ENCODE peak calls at places on chromosomes 5 and 9, in ten cellular contexts. One of them, this sample, is unnamed.

GRCh38 chr5:87007737-87008136 is 259.9 kb upstream of the RASA1 start:
- DNase-seq in endothelial cell: no peak
- DNase-seq in progenitor cell of endocrine pancreas: no peak
- DNase-seq in uterus: no peak
- DNase-seq in NB4: no peak
- DNase-seq in mucosa of descending colon: no peak
- DNase-seq in heart left ventricle: no peak
- DNase-seq in WTC11: no peak
- DNase-seq in AG09319: no peak
- DNase-seq in HCT116: no peak
- DNase-seq in this sample: no peak

GRCh38 chr9:96566401-96567202 is 53.0 kb downstream of the CDC14B start:
- DNase-seq in endothelial cell: peak; percentile 44
- DNase-seq in progenitor cell of endocrine pancreas: peak; percentile 49
- DNase-seq in uterus: peak; percentile 65
- DNase-seq in NB4: peak; percentile 82
- DNase-seq in mucosa of descending colon: peak; percentile 90
- DNase-seq in heart left ventricle: peak; percentile 90
- DNase-seq in WTC11: peak; percentile 86
- DNase-seq in AG09319: no peak
- DNase-seq in HCT116: peak; percentile 88
- DNase-seq in this sample: peak; percentile 89

GRCh38 chr9:20242767-20243166 is 379.5 kb downstream of the MLLT3 start:
- DNase-seq in endothelial cell: no peak
- DNase-seq in progenitor cell of endocrine pancreas: no peak
- DNase-seq in uterus: no peak
- DNase-seq in NB4: peak; percentile 23
- DNase-seq in mucosa of descending colon: no peak
- DNase-seq in heart left ventricle: no peak
- DNase-seq in WTC11: no peak
- DNase-seq in AG09319: no peak
- DNase-seq in HCT116: no peak
- DNase-seq in this sample: no peak

GRCh38 chr5:73135021-73135420 is 14.6 kb downstream of the TMEM171 start:
- DNase-seq in endothelial cell: no peak
- DNase-seq in progenitor cell of endocrine pancreas: no peak
- DNase-seq in uterus: no peak
- DNase-seq in NB4: no peak
- DNase-seq in mucosa of descending colon: no peak
- DNase-seq in heart left ventricle: no peak
- DNase-seq in WTC11: no peak
- DNase-seq in AG09319: no peak
- DNase-seq in HCT116: no peak
- DNase-seq in this sample: no peak

GRCh38 chr9:133306242-133307194 is 29.5 kb downstream of the SURF6 start:
- DNase-seq in endothelial cell: no peak
- DNase-seq in progenitor cell of endocrine pancreas: no peak
- DNase-seq in uterus: no peak
- DNase-seq in NB4: peak; percentile 46
- DNase-seq in mucosa of descending colon: no peak
- DNase-seq in heart left ventricle: no peak
- DNase-seq in WTC11: no peak
- DNase-seq in AG09319: no peak
- DNase-seq in HCT116: no peak
- DNase-seq in this sample: no peak

GRCh38 chr5:29161897-29162296 is 2031.6 kb upstream of the CDH6 start:
- DNase-seq in endothelial cell: no peak
- DNase-seq in progenitor cell of endocrine pancreas: no peak
- DNase-seq in uterus: no peak
- DNase-seq in NB4: no peak
- DNase-seq in mucosa of descending colon: no peak
- DNase-seq in heart left ventricle: no peak
- DNase-seq in WTC11: no peak
- DNase-seq in AG09319: no peak
- DNase-seq in HCT116: no peak
- DNase-seq in this sample: no peak

GRCh38 chr9:125541840-125542243 is 165.2 kb downstream of the MAPKAP1 start:
- DNase-seq in endothelial cell: no peak
- DNase-seq in progenitor cell of endocrine pancreas: no peak
- DNase-seq in uterus: no peak
- DNase-seq in NB4: no peak
- DNase-seq in mucosa of descending colon: no peak
- DNase-seq in heart left ventricle: peak; percentile 57
- DNase-seq in WTC11: no peak
- DNase-seq in AG09319: no peak
- DNase-seq in HCT116: no peak
- DNase-seq in this sample: no peak

GRCh38 chr5:775960-776861 is 8.3 kb downstream of the ZDHHC11B start:
- DNase-seq in endothelial cell: no peak
- DNase-seq in progenitor cell of endocrine pancreas: no peak
- DNase-seq in uterus: no peak
- DNase-seq in NB4: no peak
- DNase-seq in mucosa of descending colon: no peak
- DNase-seq in heart left ventricle: no peak
- DNase-seq in WTC11: no peak
- DNase-seq in AG09319: no peak
- DNase-seq in HCT116: no peak
- DNase-seq in this sample: peak; percentile 22

GRCh38 chr5:54742417-54742889 is 224.9 kb downstream of the SNX18 start:
- DNase-seq in endothelial cell: peak; percentile 14
- DNase-seq in progenitor cell of endocrine pancreas: no peak
- DNase-seq in uterus: no peak
- DNase-seq in NB4: no peak
- DNase-seq in mucosa of descending colon: no peak
- DNase-seq in heart left ventricle: peak; percentile 36
- DNase-seq in WTC11: no peak
- DNase-seq in AG09319: no peak
- DNase-seq in HCT116: no peak
- DNase-seq in this sample: no peak
- TF ChIP-seq CTCF in endothelial cell: no peak
- TF ChIP-seq CTCF in progenitor cell of endocrine pancreas: no peak
- TF ChIP-seq CTCF in uterus: no peak
- TF ChIP-seq CTCF in NB4: no peak
- TF ChIP-seq CTCF in mucosa of descending colon: no peak
- TF ChIP-seq CTCF in heart left ventricle: no peak
- TF ChIP-seq CTCF in WTC11: no peak
- TF ChIP-seq CTCF in AG09319: peak; percentile 14
- TF ChIP-seq CTCF in HCT116: no peak
- TF ChIP-seq CTCF in this sample: peak; percentile 24

GRCh38 chr9:75914936-75915335 is 24.5 kb downstream of the PCSK5 start:
- DNase-seq in endothelial cell: no peak
- DNase-seq in progenitor cell of endocrine pancreas: no peak
- DNase-seq in uterus: no peak
- DNase-seq in NB4: no peak
- DNase-seq in mucosa of descending colon: no peak
- DNase-seq in heart left ventricle: no peak
- DNase-seq in WTC11: no peak
- DNase-seq in AG09319: no peak
- DNase-seq in HCT116: no peak
- DNase-seq in this sample: no peak

GRCh38 chr9:75921403-75922127 is 31.1 kb downstream of the PCSK5 start:
- DNase-seq in endothelial cell: no peak
- DNase-seq in progenitor cell of endocrine pancreas: no peak
- DNase-seq in uterus: no peak
- DNase-seq in NB4: no peak
- DNase-seq in mucosa of descending colon: no peak
- DNase-seq in heart left ventricle: no peak
- DNase-seq in WTC11: no peak
- DNase-seq in AG09319: no peak
- DNase-seq in HCT116: no peak
- DNase-seq in this sample: no peak

GRCh38 chr9:75914002-75914401 is 23.5 kb downstream of the PCSK5 start:
- DNase-seq in endothelial cell: no peak
- DNase-seq in progenitor cell of endocrine pancreas: no peak
- DNase-seq in uterus: no peak
- DNase-seq in NB4: no peak
- DNase-seq in mucosa of descending colon: no peak
- DNase-seq in heart left ventricle: no peak
- DNase-seq in WTC11: no peak
- DNase-seq in AG09319: no peak
- DNase-seq in HCT116: no peak
- DNase-seq in this sample: no peak

GRCh38 chr9:75918154-75918553 is 27.7 kb downstream of the PCSK5 start:
- DNase-seq in endothelial cell: no peak
- DNase-seq in progenitor cell of endocrine pancreas: no peak
- DNase-seq in uterus: no peak
- DNase-seq in NB4: no peak
- DNase-seq in mucosa of descending colon: no peak
- DNase-seq in heart left ventricle: no peak
- DNase-seq in WTC11: no peak
- DNase-seq in AG09319: no peak
- DNase-seq in HCT116: peak; percentile 76
- DNase-seq in this sample: no peak

DNA sequence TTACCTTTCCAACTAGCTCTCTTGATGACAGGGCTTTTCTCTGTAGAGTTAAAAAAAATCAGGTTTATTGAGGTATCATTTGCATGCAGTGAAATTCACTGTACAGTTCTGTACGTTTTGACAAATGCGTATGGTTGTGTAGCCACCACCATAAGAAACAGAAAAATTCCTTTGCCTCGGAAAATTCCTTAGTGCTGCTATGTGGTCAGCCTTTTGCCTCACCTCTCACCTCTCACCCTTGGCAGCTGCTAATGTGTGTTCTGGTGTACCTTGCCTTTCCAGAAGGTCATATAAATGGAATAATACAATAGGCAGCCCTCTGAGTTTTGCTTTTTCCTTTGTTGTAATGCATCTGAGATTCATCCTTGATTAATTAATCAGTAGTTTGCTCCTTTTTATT is 28.4 kb downstream of the PCSK5 start:
- DNase-seq in endothelial cell: no peak
- DNase-seq in progenitor cell of endocrine pancreas: no peak
- DNase-seq in uterus: no peak
- DNase-seq in NB4: no peak
- DNase-seq in mucosa of descending colon: no peak
- DNase-seq in heart left ventricle: no peak
- DNase-seq in WTC11: no peak
- DNase-seq in AG09319: no peak
- DNase-seq in HCT116: no peak
- DNase-seq in this sample: no peak
- TF ChIP-seq CTCF in endothelial cell: no peak
- TF ChIP-seq CTCF in progenitor cell of endocrine pancreas: no peak
- TF ChIP-seq CTCF in uterus: no peak
- TF ChIP-seq CTCF in NB4: no peak
- TF ChIP-seq CTCF in mucosa of descending colon: no peak
- TF ChIP-seq CTCF in heart left ventricle: no peak
- TF ChIP-seq CTCF in WTC11: no peak
- TF ChIP-seq CTCF in AG09319: no peak
- TF ChIP-seq CTCF in HCT116: no peak
- TF ChIP-seq CTCF in this sample: no peak

GRCh38 chr5:113039229-113039628 is 62.6 kb downstream of the DCP2 start:
- DNase-seq in endothelial cell: no peak
- DNase-seq in progenitor cell of endocrine pancreas: no peak
- DNase-seq in uterus: no peak
- DNase-seq in NB4: no peak
- DNase-seq in mucosa of descending colon: no peak
- DNase-seq in heart left ventricle: no peak
- DNase-seq in WTC11: no peak
- DNase-seq in AG09319: no peak
- DNase-seq in HCT116: no peak
- DNase-seq in this sample: no peak

GRCh38 chr5:113038136-113038535 is 61.5 kb downstream of the DCP2 start:
- DNase-seq in endothelial cell: no peak
- DNase-seq in progenitor cell of endocrine pancreas: no peak
- DNase-seq in uterus: no peak
- DNase-seq in NB4: no peak
- DNase-seq in mucosa of descending colon: no peak
- DNase-seq in heart left ventricle: no peak
- DNase-seq in WTC11: no peak
- DNase-seq in AG09319: no peak
- DNase-seq in HCT116: no peak
- DNase-seq in this sample: no peak

GRCh38 chr5:113040672-113041071 is 64.1 kb downstream of the DCP2 start:
- DNase-seq in endothelial cell: no peak
- DNase-seq in progenitor cell of endocrine pancreas: no peak
- DNase-seq in uterus: no peak
- DNase-seq in NB4: no peak
- DNase-seq in mucosa of descending colon: no peak
- DNase-seq in heart left ventricle: no peak
- DNase-seq in WTC11: no peak
- DNase-seq in AG09319: no peak
- DNase-seq in HCT116: no peak
- DNase-seq in this sample: no peak

GRCh38 chr5:113036826-113037225 is 60.2 kb downstream of the DCP2 start:
- DNase-seq in endothelial cell: no peak
- DNase-seq in progenitor cell of endocrine pancreas: no peak
- DNase-seq in uterus: no peak
- DNase-seq in NB4: no peak
- DNase-seq in mucosa of descending colon: no peak
- DNase-seq in heart left ventricle: no peak
- DNase-seq in WTC11: no peak
- DNase-seq in AG09319: no peak
- DNase-seq in HCT116: no peak
- DNase-seq in this sample: no peak

DNA sequence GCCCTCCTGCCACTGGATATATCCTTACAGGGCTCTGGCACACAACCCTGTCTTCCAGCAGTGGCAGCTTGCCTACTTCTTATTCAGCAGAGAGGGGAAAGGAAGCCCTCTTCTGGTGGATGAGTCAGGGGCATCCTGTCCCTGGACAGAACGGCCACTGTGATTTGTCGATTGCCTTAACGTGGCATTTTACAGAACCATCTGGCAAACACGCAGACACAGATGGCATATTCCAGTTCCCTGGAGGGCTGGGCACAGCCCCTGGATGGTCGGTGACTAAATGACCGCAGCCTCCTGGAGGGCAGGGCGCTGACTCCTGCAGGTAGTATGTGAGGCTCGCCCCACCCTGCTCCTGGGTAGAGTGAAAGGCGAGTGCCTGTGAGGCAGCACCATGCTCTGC is 62.1 kb downstream of the DCP2 start:
- DNase-seq in endothelial cell: no peak
- DNase-seq in progenitor cell of endocrine pancreas: no peak
- DNase-seq in uterus: no peak
- DNase-seq in NB4: peak; percentile 18
- DNase-seq in mucosa of descending colon: no peak
- DNase-seq in heart left ventricle: no peak
- DNase-seq in WTC11: no peak
- DNase-seq in AG09319: no peak
- DNase-seq in HCT116: peak; percentile 19
- DNase-seq in this sample: no peak
- TF ChIP-seq CTCF in endothelial cell: no peak
- TF ChIP-seq CTCF in progenitor cell of endocrine pancreas: no peak
- TF ChIP-seq CTCF in uterus: no peak
- TF ChIP-seq CTCF in NB4: no peak
- TF ChIP-seq CTCF in mucosa of descending colon: no peak
- TF ChIP-seq CTCF in heart left ventricle: no peak
- TF ChIP-seq CTCF in WTC11: no peak
- TF ChIP-seq CTCF in AG09319: peak; percentile 5
- TF ChIP-seq CTCF in HCT116: no peak
- TF ChIP-seq CTCF in this sample: no peak

DNA sequence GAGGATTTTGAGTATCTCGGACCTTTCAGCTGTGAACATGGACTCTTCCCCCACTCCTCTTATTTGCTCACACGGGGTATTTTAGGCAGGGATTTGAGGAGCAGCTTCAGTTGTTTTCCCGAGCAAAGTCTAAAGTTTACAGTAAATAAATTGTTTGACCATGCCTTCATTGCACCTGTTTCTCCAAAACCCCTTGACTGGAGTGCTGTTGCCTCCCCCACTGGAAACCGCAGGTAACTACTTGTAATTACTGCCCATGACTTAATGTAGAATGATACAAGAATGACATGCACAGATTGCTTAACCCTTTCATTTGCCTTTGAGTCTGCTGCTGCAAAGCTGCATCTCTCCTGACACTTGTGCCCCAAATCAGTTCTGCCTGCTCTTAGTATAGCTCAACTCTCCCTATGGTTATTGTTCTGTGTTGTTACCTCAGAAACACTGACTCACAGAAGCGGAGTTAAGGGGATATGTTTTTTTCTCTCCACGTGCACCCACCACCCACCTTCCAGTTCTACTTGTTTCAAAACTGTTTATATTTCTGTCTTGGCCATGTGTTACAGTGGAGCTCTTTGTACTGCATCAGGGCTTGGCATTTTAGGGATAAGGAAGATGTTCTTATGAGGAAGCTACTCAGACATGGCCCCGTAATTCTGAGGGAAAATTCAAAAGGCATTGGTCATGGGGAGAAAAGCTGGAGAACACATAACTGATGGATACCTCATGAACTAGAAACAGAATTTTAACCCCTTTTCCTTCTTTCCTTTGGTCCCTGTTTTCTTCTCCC is 2.2 kb downstream of the ADRB2 start:
- DNase-seq in endothelial cell: no peak
- DNase-seq in progenitor cell of endocrine pancreas: no peak
- DNase-seq in uterus: no peak
- DNase-seq in NB4: peak; percentile 43
- DNase-seq in mucosa of descending colon: no peak
- DNase-seq in heart left ventricle: no peak
- DNase-seq in WTC11: no peak
- DNase-seq in AG09319: no peak
- DNase-seq in HCT116: no peak
- DNase-seq in this sample: no peak
- TF ChIP-seq CTCF in endothelial cell: no peak
- TF ChIP-seq CTCF in progenitor cell of endocrine pancreas: no peak
- TF ChIP-seq CTCF in uterus: no peak
- TF ChIP-seq CTCF in NB4: no peak
- TF ChIP-seq CTCF in mucosa of descending colon: no peak
- TF ChIP-seq CTCF in heart left ventricle: no peak
- TF ChIP-seq CTCF in WTC11: no peak
- TF ChIP-seq CTCF in AG09319: no peak
- TF ChIP-seq CTCF in HCT116: no peak
- TF ChIP-seq CTCF in this sample: peak; percentile 17